ENCODE peak calls at places on chromosome X, in nine cellular contexts. One of them, this sample, is unnamed.

GRCh38 chrX:110755611-110756010 is 40.0 kb downstream of the CHRDL1 start:
- DNase-seq in tibial nerve: no peak
- DNase-seq in suprapubic skin: no peak
- DNase-seq in ovary: no peak
- DNase-seq in breast epithelium: no peak
- DNase-seq in heart left ventricle: no peak
- DNase-seq in IMR-90: no peak
- DNase-seq in esophagus squamous epithelium: no peak
- DNase-seq in A549: no peak
- DNase-seq in this sample: no peak

GRCh38 chrX:67636532-67636931 is 92.7 kb downstream of the AR start:
- DNase-seq in esophagus squamous epithelium: no peak
- DNase-seq in IMR-90: no peak
- DNase-seq in heart left ventricle: no peak
- DNase-seq in A549: no peak
- DNase-seq in suprapubic skin: no peak
- DNase-seq in breast epithelium: no peak
- DNase-seq in tibial nerve: no peak
- DNase-seq in ovary: no peak
- DNase-seq in this sample: no peak

GRCh38 chrX:32530802-32531403 is 680.4 kb downstream of the DMD start:
- DNase-seq in ovary: peak
- DNase-seq in heart left ventricle: no peak
- DNase-seq in suprapubic skin: no peak
- DNase-seq in A549: peak
- DNase-seq in tibial nerve: no peak
- DNase-seq in IMR-90: peak
- DNase-seq in esophagus squamous epithelium: no peak
- DNase-seq in breast epithelium: no peak
- DNase-seq in this sample: no peak

GRCh38 chrX:18377802-18378201 is 23.3 kb upstream of the SCML2 start:
- DNase-seq in A549: peak
- DNase-seq in ovary: no peak
- DNase-seq in IMR-90: peak
- DNase-seq in tibial nerve: no peak
- DNase-seq in suprapubic skin: no peak
- DNase-seq in heart left ventricle: no peak
- DNase-seq in breast epithelium: no peak
- DNase-seq in esophagus squamous epithelium: no peak
- DNase-seq in this sample: no peak

GRCh38 chrX:149497626-149498025 is 7.5 kb downstream of the IDS start:
- DNase-seq in A549: no peak
- DNase-seq in tibial nerve: no peak
- DNase-seq in suprapubic skin: no peak
- DNase-seq in heart left ventricle: no peak
- DNase-seq in esophagus squamous epithelium: no peak
- DNase-seq in breast epithelium: no peak
- DNase-seq in ovary: no peak
- DNase-seq in IMR-90: peak
- DNase-seq in this sample: no peak

GRCh38 chrX:71195959-71196727 is 26.9 kb upstream of the GJB1 start:
- DNase-seq in heart left ventricle: no peak
- DNase-seq in ovary: no peak
- DNase-seq in A549: no peak
- DNase-seq in breast epithelium: no peak
- DNase-seq in IMR-90: no peak
- DNase-seq in suprapubic skin: no peak
- DNase-seq in tibial nerve: no peak
- DNase-seq in esophagus squamous epithelium: no peak
- DNase-seq in this sample: no peak

GRCh38 chrX:95764972-95765451 is 919.6 kb upstream of the DIAPH2 start:
- DNase-seq in ovary: no peak
- DNase-seq in breast epithelium: no peak
- DNase-seq in suprapubic skin: no peak
- DNase-seq in IMR-90: peak
- DNase-seq in A549: peak
- DNase-seq in tibial nerve: no peak
- DNase-seq in heart left ventricle: no peak
- DNase-seq in esophagus squamous epithelium: no peak
- DNase-seq in this sample: no peak

GRCh38 chrX:150155396-150156048 is 207.6 kb upstream of the MAMLD1 start:
- DNase-seq in heart left ventricle: no peak
- DNase-seq in esophagus squamous epithelium: no peak
- DNase-seq in breast epithelium: no peak
- DNase-seq in suprapubic skin: no peak
- DNase-seq in IMR-90: peak
- DNase-seq in ovary: peak
- DNase-seq in A549: peak
- DNase-seq in tibial nerve: no peak
- DNase-seq in this sample: no peak

GRCh38 chrX:77440310-77440709 is 6.9 kb upstream of the FGF16 start:
- DNase-seq in A549: no peak
- DNase-seq in suprapubic skin: no peak
- DNase-seq in breast epithelium: no peak
- DNase-seq in ovary: no peak
- DNase-seq in tibial nerve: no peak
- DNase-seq in esophagus squamous epithelium: no peak
- DNase-seq in heart left ventricle: no peak
- DNase-seq in IMR-90: no peak
- DNase-seq in this sample: no peak

GRCh38 chrX:111039606-111040005 is 56.4 kb upstream of the PAK3 start:
- DNase-seq in heart left ventricle: no peak
- DNase-seq in IMR-90: no peak
- DNase-seq in esophagus squamous epithelium: no peak
- DNase-seq in tibial nerve: no peak
- DNase-seq in A549: no peak
- DNase-seq in ovary: no peak
- DNase-seq in suprapubic skin: no peak
- DNase-seq in breast epithelium: no peak
- DNase-seq in this sample: no peak

GRCh38 chrX:18574591-18574990 is 97.3 kb downstream of the RS1 start:
- DNase-seq in ovary: peak
- DNase-seq in breast epithelium: no peak
- DNase-seq in tibial nerve: peak
- DNase-seq in heart left ventricle: no peak
- DNase-seq in esophagus squamous epithelium: no peak
- DNase-seq in IMR-90: peak
- DNase-seq in suprapubic skin: no peak
- DNase-seq in A549: peak
- DNase-seq in this sample: no peak

DNA sequence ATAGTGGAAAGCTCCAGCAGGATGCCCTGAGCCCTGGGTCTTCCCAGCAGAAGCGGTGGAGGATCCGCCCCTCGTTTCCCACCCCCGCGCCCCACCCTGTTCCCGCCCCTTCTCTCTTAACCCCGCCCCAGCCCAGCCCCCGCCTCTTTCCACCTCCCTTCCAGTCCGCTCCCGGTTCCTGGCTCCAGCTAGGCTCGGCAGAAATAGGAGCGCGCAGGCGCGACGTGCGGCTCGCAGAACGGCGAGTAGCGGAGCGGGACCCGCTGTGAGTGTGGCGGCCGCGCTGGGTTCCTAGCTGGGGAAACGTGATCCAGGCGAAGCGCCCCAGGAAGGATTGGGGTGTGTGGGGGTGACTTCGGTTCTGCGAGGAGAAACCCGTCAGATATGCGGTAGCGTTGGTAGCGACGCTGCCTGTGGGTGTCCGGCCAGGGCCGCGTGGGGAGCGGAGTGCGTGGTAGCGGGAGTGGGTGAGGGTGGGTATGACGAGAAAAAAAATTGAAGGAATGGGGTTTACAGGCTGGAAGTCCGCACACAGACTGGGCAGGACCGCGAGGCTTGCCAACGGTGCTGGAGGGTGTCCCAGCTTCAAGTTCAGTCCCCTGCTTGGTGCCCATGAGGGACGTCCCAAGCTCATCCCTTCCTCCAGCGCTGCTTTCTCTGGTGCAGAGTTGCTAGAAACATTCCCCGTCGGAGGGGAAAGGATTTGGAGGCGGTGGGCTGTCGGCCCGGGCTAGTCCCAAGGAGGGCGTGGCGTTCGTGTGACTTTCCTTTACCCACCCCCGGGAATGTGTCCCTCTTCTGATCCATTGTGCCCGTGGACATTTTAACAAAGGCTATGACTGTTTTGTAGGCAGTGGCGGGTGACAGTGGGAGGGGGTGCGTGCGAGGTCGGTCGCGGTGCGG is at the start of gene PRRG1:
- DNase-seq in IMR-90: peak
- DNase-seq in tibial nerve: peak
- DNase-seq in A549: peak
- DNase-seq in breast epithelium: peak
- DNase-seq in esophagus squamous epithelium: no peak
- DNase-seq in heart left ventricle: peak
- DNase-seq in ovary: peak
- DNase-seq in suprapubic skin: peak
- DNase-seq in this sample: no peak
- TF ChIP-seq POLR2A in IMR-90: peak
- TF ChIP-seq POLR2A in tibial nerve: peak
- TF ChIP-seq POLR2A in A549: peak
- TF ChIP-seq POLR2A in breast epithelium: no peak
- TF ChIP-seq POLR2A in esophagus squamous epithelium: no peak
- TF ChIP-seq POLR2A in heart left ventricle: peak
- TF ChIP-seq POLR2A in ovary: peak
- TF ChIP-seq POLR2A in suprapubic skin: no peak
- TF ChIP-seq POLR2A in this sample: no peak

DNA sequence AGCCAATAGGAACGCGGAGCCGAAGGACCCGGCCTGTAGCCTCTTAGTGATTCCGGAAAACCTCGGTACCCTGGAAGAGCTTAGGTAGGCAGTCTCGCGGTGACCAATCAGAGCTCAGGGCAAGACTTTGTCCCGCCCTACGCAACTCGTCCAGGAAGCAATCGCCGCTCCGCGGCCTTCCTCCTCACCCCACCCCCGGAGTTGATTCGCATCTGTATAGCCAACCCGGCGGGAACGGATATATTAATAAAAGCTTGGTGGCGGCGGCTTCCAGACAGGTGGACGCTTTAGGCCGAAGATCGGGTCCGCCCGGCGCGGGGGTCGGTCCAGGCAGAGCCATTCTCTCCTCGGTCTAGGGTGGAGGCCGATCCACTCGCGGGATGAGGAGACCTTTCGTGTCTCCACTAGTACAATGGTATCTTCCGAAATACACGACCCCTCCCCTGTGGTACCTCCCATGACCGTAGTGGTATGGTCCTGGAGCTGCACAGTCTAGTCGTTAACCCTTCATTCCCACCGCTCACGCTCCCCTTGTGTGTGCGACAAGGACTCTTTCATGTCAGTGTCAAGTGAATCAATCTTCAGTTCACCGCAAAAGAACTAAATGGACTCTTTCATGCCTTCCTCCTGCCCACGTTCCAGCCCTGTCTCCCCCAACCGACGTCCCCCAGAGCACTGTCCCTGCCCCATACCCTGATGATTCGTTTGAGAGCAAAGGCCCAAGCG is 24.2 kb upstream of the GLOD5 start:
- DNase-seq in tibial nerve: peak
- DNase-seq in esophagus squamous epithelium: peak
- DNase-seq in heart left ventricle: peak
- DNase-seq in A549: peak
- DNase-seq in suprapubic skin: peak
- DNase-seq in IMR-90: peak
- DNase-seq in ovary: peak
- DNase-seq in breast epithelium: peak
- DNase-seq in this sample: peak
- TF ChIP-seq POLR2A in tibial nerve: peak
- TF ChIP-seq POLR2A in esophagus squamous epithelium: no peak
- TF ChIP-seq POLR2A in heart left ventricle: peak
- TF ChIP-seq POLR2A in A549: peak
- TF ChIP-seq POLR2A in suprapubic skin: no peak
- TF ChIP-seq POLR2A in IMR-90: peak
- TF ChIP-seq POLR2A in ovary: peak
- TF ChIP-seq POLR2A in breast epithelium: peak
- TF ChIP-seq POLR2A in this sample: peak

DNA sequence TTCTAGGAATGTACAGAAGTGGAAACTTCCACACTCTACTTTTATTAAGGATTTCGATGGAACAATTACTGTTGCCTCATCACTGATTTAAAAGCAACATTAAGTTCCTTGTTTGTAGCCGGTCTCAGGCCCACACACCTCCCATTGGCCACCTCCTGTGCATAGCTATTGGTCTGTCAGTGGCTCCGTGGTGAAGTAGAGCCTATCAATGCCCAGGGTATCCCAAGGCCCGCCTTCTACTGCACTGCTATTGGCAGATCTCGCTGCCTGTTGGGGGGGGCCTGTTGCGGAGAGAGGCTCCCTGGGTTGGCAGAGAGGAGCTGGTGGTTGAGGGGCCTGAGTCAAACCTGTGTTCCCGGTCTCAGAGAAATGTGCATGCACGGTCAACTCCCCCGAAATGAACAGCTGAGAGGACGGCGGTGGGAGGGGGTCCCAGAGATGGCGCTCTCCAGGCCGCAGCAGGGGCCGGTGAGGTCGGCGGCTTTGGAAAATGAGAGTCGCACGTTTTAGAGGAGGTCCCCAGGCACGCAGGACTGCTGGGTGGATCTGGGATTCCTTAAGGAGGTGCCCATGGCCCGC is 4.9 kb upstream of the ARAF start:
- DNase-seq in IMR-90: peak
- DNase-seq in esophagus squamous epithelium: peak
- DNase-seq in suprapubic skin: peak
- DNase-seq in A549: peak
- DNase-seq in heart left ventricle: peak
- DNase-seq in tibial nerve: peak
- DNase-seq in breast epithelium: peak
- DNase-seq in ovary: peak
- DNase-seq in this sample: no peak
- TF ChIP-seq POLR2A in IMR-90: no peak
- TF ChIP-seq POLR2A in esophagus squamous epithelium: no peak
- TF ChIP-seq POLR2A in suprapubic skin: no peak
- TF ChIP-seq POLR2A in A549: peak
- TF ChIP-seq POLR2A in heart left ventricle: peak
- TF ChIP-seq POLR2A in tibial nerve: peak
- TF ChIP-seq POLR2A in breast epithelium: peak
- TF ChIP-seq POLR2A in ovary: peak
- TF ChIP-seq POLR2A in this sample: peak

GRCh38 chrX:141903400-141904155 is at the start of gene MAGEC1:
- DNase-seq in tibial nerve: no peak
- DNase-seq in esophagus squamous epithelium: no peak
- DNase-seq in ovary: no peak
- DNase-seq in breast epithelium: no peak
- DNase-seq in suprapubic skin: no peak
- DNase-seq in heart left ventricle: no peak
- DNase-seq in A549: no peak
- DNase-seq in IMR-90: no peak
- DNase-seq in this sample: no peak
- TF ChIP-seq POLR2A in tibial nerve: no peak
- TF ChIP-seq POLR2A in esophagus squamous epithelium: no peak
- TF ChIP-seq POLR2A in ovary: no peak
- TF ChIP-seq POLR2A in breast epithelium: no peak
- TF ChIP-seq POLR2A in suprapubic skin: no peak
- TF ChIP-seq POLR2A in heart left ventricle: no peak
- TF ChIP-seq POLR2A in A549: no peak
- TF ChIP-seq POLR2A in IMR-90: no peak
- TF ChIP-seq POLR2A in this sample: no peak